ENCODE peak calls at places on chromosomes 5 and 9, in eight cellular contexts. One of them, this sample, is unnamed. For H3K4me1, the result is how much of the 10 kb centered on the place peaks cover.

GRCh38 chr9:128863647-128864046 is 18.1 kb downstream of the KYAT1 start:
- DNase-seq in HCT116: peak
- DNase-seq in OCI-LY7: peak
- DNase-seq in MM.1S: peak
- DNase-seq in neural progenitor cell: peak
- DNase-seq in GM23248: peak
- DNase-seq in GM23338: peak
- DNase-seq in PC-3: peak
- DNase-seq in this sample: peak

GRCh38 chr9:136225748-136226679 is 19.6 kb downstream of the QSOX2 start:
- DNase-seq in HCT116: peak
- DNase-seq in GM23248: peak
- DNase-seq in OCI-LY7: peak
- DNase-seq in neural progenitor cell: peak
- DNase-seq in PC-3: peak
- DNase-seq in GM23338: peak
- DNase-seq in MM.1S: peak
- DNase-seq in this sample: peak

GRCh38 chr5:81142108-81142507 is 91.0 kb upstream of the CKMT2 start:
- DNase-seq in OCI-LY7: no peak
- DNase-seq in HCT116: no peak
- DNase-seq in neural progenitor cell: no peak
- DNase-seq in GM23248: no peak
- DNase-seq in GM23338: no peak
- DNase-seq in MM.1S: no peak
- DNase-seq in PC-3: no peak
- DNase-seq in this sample: no peak

GRCh38 chr5:56299212-56299611 is 66.1 kb upstream of the ANKRD55 start:
- DNase-seq in neural progenitor cell: no peak
- DNase-seq in OCI-LY7: no peak
- DNase-seq in PC-3: no peak
- DNase-seq in MM.1S: no peak
- DNase-seq in HCT116: no peak
- DNase-seq in GM23248: no peak
- DNase-seq in GM23338: no peak
- DNase-seq in this sample: no peak

GRCh38 chr9:133754187-133754586 is 16.0 kb upstream of the SARDH start:
- DNase-seq in OCI-LY7: no peak
- DNase-seq in GM23248: no peak
- DNase-seq in HCT116: no peak
- DNase-seq in GM23338: no peak
- DNase-seq in MM.1S: no peak
- DNase-seq in PC-3: no peak
- DNase-seq in neural progenitor cell: no peak
- DNase-seq in this sample: no peak

GRCh38 chr9:87890866-87891265 is 8.2 kb downstream of the SPATA31E1 start:
- DNase-seq in MM.1S: no peak
- DNase-seq in PC-3: no peak
- DNase-seq in GM23338: no peak
- DNase-seq in HCT116: no peak
- DNase-seq in OCI-LY7: no peak
- DNase-seq in neural progenitor cell: no peak
- DNase-seq in GM23248: no peak
- DNase-seq in this sample: no peak

GRCh38 chr5:100595152-100595811 is 60.1 kb downstream of the FAM174A start:
- DNase-seq in GM23248: peak
- DNase-seq in OCI-LY7: no peak
- DNase-seq in MM.1S: no peak
- DNase-seq in neural progenitor cell: no peak
- DNase-seq in HCT116: no peak
- DNase-seq in PC-3: peak
- DNase-seq in GM23338: no peak
- DNase-seq in this sample: peak

GRCh38 chr9:109092587-109092986 is 27.2 kb downstream of the TMEM245 start:
- DNase-seq in PC-3: no peak
- DNase-seq in neural progenitor cell: no peak
- DNase-seq in GM23248: no peak
- DNase-seq in MM.1S: no peak
- DNase-seq in OCI-LY7: no peak
- DNase-seq in HCT116: no peak
- DNase-seq in GM23338: no peak
- DNase-seq in this sample: no peak

GRCh38 chr5:107558951-107559350 is 111.8 kb downstream of the EFNA5 start:
- DNase-seq in PC-3: no peak
- DNase-seq in OCI-LY7: no peak
- DNase-seq in GM23338: peak
- DNase-seq in MM.1S: no peak
- DNase-seq in GM23248: no peak
- DNase-seq in HCT116: no peak
- DNase-seq in neural progenitor cell: peak
- DNase-seq in this sample: no peak

GRCh38 chr5:156888520-156888919 is 38.4 kb downstream of the PPP1R2B start:
- DNase-seq in GM23248: no peak
- DNase-seq in PC-3: no peak
- DNase-seq in OCI-LY7: no peak
- DNase-seq in MM.1S: peak
- DNase-seq in GM23338: no peak
- DNase-seq in neural progenitor cell: no peak
- DNase-seq in HCT116: no peak
- DNase-seq in this sample: no peak

GRCh38 chr5:124162782-124163532 is 583.5 kb downstream of the ZNF608 start:
- DNase-seq in PC-3: peak
- DNase-seq in GM23338: no peak
- DNase-seq in MM.1S: no peak
- DNase-seq in OCI-LY7: peak
- DNase-seq in HCT116: no peak
- DNase-seq in GM23248: peak
- DNase-seq in neural progenitor cell: peak
- DNase-seq in this sample: peak

GRCh38 chr5:55911784-55912653 is 60.9 kb downstream of the IL31RA start:
- DNase-seq in neural progenitor cell: no peak
- DNase-seq in HCT116: no peak
- DNase-seq in GM23248: peak
- DNase-seq in MM.1S: no peak
- DNase-seq in OCI-LY7: no peak
- DNase-seq in GM23338: no peak
- DNase-seq in PC-3: no peak
- DNase-seq in this sample: no peak

GRCh38 chr5:113330533-113331200 is 104.1 kb downstream of the TSSK1B start:
- DNase-seq in MM.1S: peak
- DNase-seq in neural progenitor cell: peak
- DNase-seq in OCI-LY7: peak
- DNase-seq in HCT116: peak
- DNase-seq in GM23338: no peak
- DNase-seq in PC-3: peak
- DNase-seq in GM23248: peak
- DNase-seq in this sample: peak

GRCh38 chr5:159034083-159034824 is 65.5 kb downstream of the EBF1 start:
- DNase-seq in GM23248: no peak
- DNase-seq in GM23338: no peak
- DNase-seq in PC-3: peak
- DNase-seq in neural progenitor cell: peak
- DNase-seq in OCI-LY7: no peak
- DNase-seq in HCT116: no peak
- DNase-seq in MM.1S: peak
- DNase-seq in this sample: no peak

GRCh38 chr5:17379188-17379951 is 118.7 kb upstream of the TAF11L2 start:
- DNase-seq in HCT116: no peak
- DNase-seq in neural progenitor cell: no peak
- DNase-seq in OCI-LY7: no peak
- DNase-seq in GM23338: no peak
- DNase-seq in GM23248: peak
- DNase-seq in MM.1S: no peak
- DNase-seq in PC-3: peak
- DNase-seq in this sample: no peak

GRCh38 chr5:75050415-75050814 is 1.9 kb downstream of the GCNT4 start:
- DNase-seq in OCI-LY7: no peak
- DNase-seq in HCT116: no peak
- DNase-seq in MM.1S: no peak
- DNase-seq in GM23248: peak
- DNase-seq in neural progenitor cell: peak
- DNase-seq in PC-3: peak
- DNase-seq in GM23338: peak
- DNase-seq in this sample: peak

GRCh38 chr9:99628843-99629242 is 192.8 kb upstream of the NR4A3 start:
- DNase-seq in HCT116: no peak
- DNase-seq in GM23248: no peak
- DNase-seq in PC-3: no peak
- DNase-seq in GM23338: no peak
- DNase-seq in OCI-LY7: peak
- DNase-seq in neural progenitor cell: no peak
- DNase-seq in MM.1S: no peak
- DNase-seq in this sample: no peak

GRCh38 chr9:3299872-3300271 is 225.9 kb downstream of the RFX3 start:
- DNase-seq in PC-3: no peak
- DNase-seq in GM23338: no peak
- DNase-seq in OCI-LY7: peak
- DNase-seq in GM23248: no peak
- DNase-seq in neural progenitor cell: no peak
- DNase-seq in HCT116: no peak
- DNase-seq in MM.1S: peak
- DNase-seq in this sample: no peak

GRCh38 chr5:156155638-156156037 is 171.3 kb upstream of the SGCD start:
- DNase-seq in neural progenitor cell: no peak
- DNase-seq in GM23338: no peak
- DNase-seq in PC-3: no peak
- DNase-seq in HCT116: no peak
- DNase-seq in GM23248: no peak
- DNase-seq in OCI-LY7: no peak
- DNase-seq in MM.1S: no peak
- DNase-seq in this sample: peak

GRCh38 chr9:86413966-86414880 is 60.0 kb upstream of the TUT7 start:
- DNase-seq in GM23248: peak
- DNase-seq in GM23338: peak
- DNase-seq in neural progenitor cell: peak
- DNase-seq in OCI-LY7: peak
- DNase-seq in MM.1S: peak
- DNase-seq in HCT116: no peak
- DNase-seq in PC-3: peak
- DNase-seq in this sample: peak

GRCh38 chr9:84990416-84990815 is 320.9 kb downstream of the NTRK2 start:
- DNase-seq in MM.1S: no peak
- DNase-seq in neural progenitor cell: peak
- DNase-seq in GM23248: no peak
- DNase-seq in PC-3: no peak
- DNase-seq in GM23338: no peak
- DNase-seq in HCT116: no peak
- DNase-seq in OCI-LY7: no peak
- DNase-seq in this sample: no peak

DNA sequence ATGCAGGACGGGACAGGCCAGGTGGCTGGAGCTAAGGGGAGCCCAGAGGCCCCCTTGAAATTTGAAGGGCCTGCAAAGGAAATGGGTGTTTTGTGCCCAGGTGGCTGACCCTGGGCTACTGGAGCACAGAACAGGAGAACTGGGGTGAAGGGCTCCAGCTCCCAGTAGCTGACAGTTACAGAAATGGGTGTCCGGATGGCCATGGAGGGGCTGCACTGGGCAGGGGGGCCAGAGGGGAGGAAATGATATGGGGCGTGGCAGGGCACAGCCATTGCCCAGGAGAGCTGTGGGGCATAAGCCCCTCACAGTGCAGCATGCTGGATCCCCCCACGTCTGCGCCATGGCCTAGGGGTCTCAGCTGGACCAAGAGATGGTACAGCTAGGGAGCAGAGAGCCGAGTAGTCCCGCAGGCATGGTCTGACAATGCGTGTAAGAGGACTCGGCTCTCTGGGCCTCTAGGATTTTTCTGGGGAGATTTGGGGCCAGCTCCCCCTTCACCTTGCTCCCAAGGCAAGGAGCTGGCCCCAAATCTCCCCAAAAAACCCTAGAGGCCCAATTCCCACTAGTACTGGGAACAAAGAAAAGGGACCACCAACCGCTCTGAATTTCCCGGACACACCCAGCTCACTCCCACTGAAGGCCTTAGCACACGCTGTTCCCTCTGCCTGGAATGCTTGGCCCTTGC is 7.9 kb upstream of the CARD19 start:
- DNase-seq in MM.1S: no peak
- DNase-seq in GM23338: no peak
- DNase-seq in OCI-LY7: no peak
- DNase-seq in GM23248: no peak
- DNase-seq in HCT116: no peak
- DNase-seq in PC-3: no peak
- DNase-seq in neural progenitor cell: peak
- DNase-seq in this sample: peak
- H3K4me1 ChIP-seq in MM.1S: under half
- H3K4me1 ChIP-seq in GM23338: under half
- H3K4me1 ChIP-seq in OCI-LY7: under half
- H3K4me1 ChIP-seq in GM23248: under half
- H3K4me1 ChIP-seq in HCT116: under half
- H3K4me1 ChIP-seq in PC-3: under half
- H3K4me1 ChIP-seq in neural progenitor cell: under half
- H3K4me1 ChIP-seq in this sample: under half

GRCh38 chr5:133706732-133707430 is 94.5 kb upstream of the FSTL4 start:
- DNase-seq in GM23248: no peak
- DNase-seq in HCT116: no peak
- DNase-seq in OCI-LY7: no peak
- DNase-seq in MM.1S: no peak
- DNase-seq in neural progenitor cell: no peak
- DNase-seq in GM23338: no peak
- DNase-seq in PC-3: no peak
- DNase-seq in this sample: no peak
- TF ChIP-seq EZH2phosphoT487 in GM23248: no peak
- TF ChIP-seq EZH2phosphoT487 in HCT116: no peak
- TF ChIP-seq EZH2phosphoT487 in OCI-LY7: no peak
- TF ChIP-seq EZH2phosphoT487 in MM.1S: no peak
- TF ChIP-seq EZH2phosphoT487 in neural progenitor cell: no peak
- TF ChIP-seq EZH2phosphoT487 in GM23338: no peak
- TF ChIP-seq EZH2phosphoT487 in PC-3: no peak
- TF ChIP-seq EZH2phosphoT487 in this sample: no peak

DNA sequence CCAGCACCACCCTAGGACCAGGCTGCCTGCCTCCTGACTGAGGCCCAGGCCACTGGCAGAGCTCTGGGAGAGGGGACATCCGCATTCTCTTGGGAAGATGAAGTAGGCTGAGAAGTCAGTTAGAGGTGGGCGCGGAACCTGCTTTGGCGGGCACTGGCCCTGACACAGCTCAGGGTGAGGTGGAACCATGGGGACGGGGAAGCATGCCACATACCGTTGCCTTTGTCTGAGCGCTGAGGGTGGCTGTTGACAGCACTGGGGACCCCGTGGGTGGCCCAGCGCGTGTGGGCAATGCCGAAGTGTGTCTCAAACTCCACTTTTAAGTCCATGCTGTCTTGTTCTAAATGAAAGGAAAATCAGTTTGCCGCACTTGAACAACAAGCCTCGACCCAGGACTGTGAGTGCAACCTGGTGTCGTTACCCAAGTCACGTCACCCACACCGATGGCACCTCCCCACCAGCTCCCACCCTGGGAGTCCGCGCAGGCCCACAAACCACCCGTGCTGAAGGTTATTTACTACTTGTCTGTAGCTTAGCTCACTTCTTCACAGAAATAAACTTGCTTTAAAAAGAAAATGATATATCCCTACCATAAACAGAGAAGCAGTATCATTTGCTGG is 17.4 kb downstream of the GFPT2 start:
- DNase-seq in neural progenitor cell: no peak
- DNase-seq in MM.1S: no peak
- DNase-seq in PC-3: no peak
- DNase-seq in GM23338: no peak
- DNase-seq in GM23248: no peak
- DNase-seq in OCI-LY7: no peak
- DNase-seq in HCT116: no peak
- DNase-seq in this sample: no peak
- H3K4me1 ChIP-seq in neural progenitor cell: under half
- H3K4me1 ChIP-seq in MM.1S: under half
- H3K4me1 ChIP-seq in PC-3: under half
- H3K4me1 ChIP-seq in GM23338: under half
- H3K4me1 ChIP-seq in GM23248: under half
- H3K4me1 ChIP-seq in OCI-LY7: under half
- H3K4me1 ChIP-seq in HCT116: under half
- H3K4me1 ChIP-seq in this sample: under half

GRCh38 chr5:125298258-125298657 is 551.8 kb upstream of the ZNF608 start:
- DNase-seq in neural progenitor cell: no peak
- DNase-seq in GM23248: peak
- DNase-seq in MM.1S: no peak
- DNase-seq in HCT116: no peak
- DNase-seq in PC-3: peak
- DNase-seq in OCI-LY7: no peak
- DNase-seq in GM23338: peak
- DNase-seq in this sample: no peak
- TF ChIP-seq EZH2phosphoT487 in neural progenitor cell: no peak
- TF ChIP-seq EZH2phosphoT487 in GM23248: no peak
- TF ChIP-seq EZH2phosphoT487 in MM.1S: no peak
- TF ChIP-seq EZH2phosphoT487 in HCT116: no peak
- TF ChIP-seq EZH2phosphoT487 in PC-3: no peak
- TF ChIP-seq EZH2phosphoT487 in OCI-LY7: no peak
- TF ChIP-seq EZH2phosphoT487 in GM23338: no peak
- TF ChIP-seq EZH2phosphoT487 in this sample: no peak

This sample was measured in hepatocyte.